ENCODE peak calls at places on chromosomes 13 and 19, in six cellular contexts. Q is cardiac muscle cell; C is CD8-positive, alpha-beta memory T cell; O is effector memory CD4-positive, alpha-beta T cell; E is OCI-LY7; N is left ventricle myocardium inferior. B is an unnamed sample.
A peak's percentile ranks its signal among the peaks of the same experiment; 100 is the strongest.

GRCh38 chr19:49085868-49086232 is 599 bp downstream of the SNRNP70 start:
- DNase-seq in Q (no peak), C (no peak), O (no peak), E (no peak), N (no peak), B (no peak)

GRCh38 chr13:70080030-70080429 is 27.6 kb upstream of the ATXN8OS start:
- DNase-seq in Q (no peak), C (no peak), O (no peak), E (no peak), N (peak; percentile 32), B (no peak)

GRCh38 chr19:12833747-12834417 is 497 bp downstream of the RTBDN start:
- DNase-seq in Q (peak; percentile 73), C (peak; percentile 44), O (peak; percentile 34), E (peak; percentile 58), N (no peak), B (peak; percentile 26)

GRCh38 chr13:96552523-96552922 is 441.8 kb downstream of the OXGR1 start:
- DNase-seq in Q (no peak), C (no peak), O (no peak), E (no peak), N (no peak), B (no peak)

GRCh38 chr19:42287826-42288107 is 14.2 kb upstream of the PRR19 start:
- DNase-seq in Q (no peak), C (no peak), O (no peak), E (no peak), N (no peak), B (no peak)

GRCh38 chr13:113539176-113539575 is 45.4 kb upstream of the TFDP1 start:
- DNase-seq in Q (no peak), C (no peak), O (no peak), E (no peak), N (no peak), B (no peak)

GRCh38 chr13:48975926-48976676 is 389 bp downstream of the FNDC3A start:
- DNase-seq in Q (peak; percentile 87), C (peak; percentile 76), O (peak; percentile 81), E (peak; percentile 88), N (peak; percentile 85), B (peak; percentile 74)

GRCh38 chr19:14767466-14767971 is 10.8 kb downstream of the ADGRE2 start:
- DNase-seq in Q (no peak), C (no peak), O (no peak), E (no peak), N (no peak), B (no peak)

GRCh38 chr19:2648528-2648937 is 54.0 kb downstream of the GNG7 start:
- DNase-seq in Q (peak; percentile 76), C (peak; percentile 63), O (peak; percentile 63), E (peak; percentile 84), N (peak; percentile 69), B (peak; percentile 53)

GRCh38 chr13:29654807-29655547 is 59.5 kb upstream of the SLC7A1 start:
- DNase-seq in Q (no peak), C (no peak), O (no peak), E (no peak), N (no peak), B (no peak)

GRCh38 chr19:54608792-54609191 is 15.4 kb downstream of the LILRA1 start:
- DNase-seq in Q (no peak), C (no peak), O (no peak), E (no peak), N (no peak), B (no peak)

GRCh38 chr19:54607782-54608150 is 14.3 kb downstream of the LILRA1 start:
- DNase-seq in Q (no peak), C (no peak), O (no peak), E (no peak), N (no peak), B (no peak)

GRCh38 chr19:54609356-54609791 is 15.9 kb downstream of the LILRA1 start:
- DNase-seq in Q (no peak), C (no peak), O (no peak), E (no peak), N (no peak), B (no peak)

GRCh38 chr19:54606891-54607781 is 13.7 kb downstream of the LILRA1 start:
- DNase-seq in Q (no peak), C (no peak), O (no peak), E (no peak), N (no peak), B (no peak)

DNA sequence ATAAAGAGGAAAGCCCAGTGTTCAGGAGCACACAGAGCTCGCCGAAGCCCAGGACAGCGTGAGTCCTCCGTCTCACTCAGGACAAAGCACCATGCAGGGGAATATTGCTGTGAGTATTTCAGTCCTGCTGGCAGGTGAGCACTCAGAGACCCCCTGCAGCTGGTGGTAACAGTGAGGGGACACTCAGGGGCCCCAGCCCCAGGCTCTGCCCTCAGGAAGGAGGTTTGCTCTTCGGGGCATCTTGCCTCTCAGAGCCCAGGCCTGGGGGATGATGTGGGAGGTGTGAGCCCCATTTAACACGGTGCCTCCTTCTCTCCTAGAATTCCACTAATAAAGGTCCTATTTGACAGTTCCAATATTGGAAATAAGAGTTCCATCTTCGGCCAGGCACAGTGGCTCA is 14.8 kb downstream of the LILRA1 start:
- DNase-seq in Q (no peak), C (no peak), O (no peak), E (no peak), N (no peak), B (no peak)
- H3K4me1 ChIP-seq in Q (no peaks in the 10 kb centered on the region), C (no peaks in the 10 kb centered on the region), O (no peaks in the 10 kb centered on the region), E (no peaks in the 10 kb centered on the region), N (no peaks in the 10 kb centered on the region), B (no peaks in the 10 kb centered on the region)

GRCh38 chr19:38266070-38266469 is 1.7 kb downstream of the SPINT2 start:
- DNase-seq in Q (no peak), C (no peak), O (no peak), E (no peak), N (no peak), B (no peak)

GRCh38 chr19:38264486-38265212 is at the start of gene SPINT2:
- DNase-seq in Q (peak; percentile 89), C (peak; percentile 45), O (peak; percentile 79), E (peak; percentile 87), N (no peak), B (peak; percentile 71)

GRCh38 chr19:38262585-38263268 is 1.6 kb upstream of the SPINT2 start:
- DNase-seq in Q (no peak), C (no peak), O (no peak), E (no peak), N (no peak), B (no peak)

GRCh38 chr19:38265213-38265861 is 964 bp downstream of the SPINT2 start:
- DNase-seq in Q (peak; percentile 30), C (no peak), O (no peak), E (peak; percentile 61), N (no peak), B (no peak)

DNA sequence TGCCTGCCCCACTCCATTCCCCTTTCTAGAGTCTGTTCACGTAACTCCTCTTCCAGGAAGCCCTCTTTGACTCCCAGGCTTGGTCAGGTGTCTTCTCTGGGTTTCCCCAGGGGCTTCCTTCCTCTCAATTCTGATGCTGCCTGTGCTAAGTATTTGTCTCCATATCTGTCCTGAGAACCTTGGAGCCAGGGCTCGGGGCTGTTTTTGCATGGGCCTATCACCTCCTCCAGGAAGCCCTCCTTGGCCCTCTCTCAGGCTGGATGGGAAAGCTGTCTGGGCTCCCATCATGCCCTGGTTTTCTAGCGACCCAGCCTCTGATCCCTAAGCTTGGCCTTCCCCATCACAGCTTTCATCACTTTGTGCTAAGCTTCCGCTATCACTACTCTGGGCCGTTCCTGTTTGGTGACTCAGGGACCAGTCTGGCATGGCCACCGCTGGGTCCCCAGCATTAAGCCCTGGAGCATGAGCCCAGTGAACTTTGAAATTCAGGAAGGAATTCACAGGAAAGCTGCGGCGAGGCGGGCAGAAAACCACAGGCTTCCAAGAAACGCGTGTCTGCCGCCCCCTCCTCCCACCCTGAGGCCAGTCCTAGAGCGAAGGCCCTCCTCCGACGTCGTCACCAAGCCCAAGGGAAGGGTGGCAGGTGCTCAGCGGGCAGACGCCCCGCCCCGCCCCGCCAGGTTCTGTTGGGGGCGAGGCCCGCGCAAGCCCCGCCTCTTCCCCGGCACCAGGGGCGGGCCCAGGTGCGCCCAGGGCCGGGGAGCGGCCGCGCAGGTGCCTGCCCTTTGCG is 482 bp upstream of the SPINT2 start:
- DNase-seq in Q (no peak), C (peak; percentile 73), O (no peak), E (peak; percentile 73), N (no peak), B (peak; percentile 74)
- H3K4me1 ChIP-seq in Q (peaks cover 27% of the 10 kb centered on the region), C (peaks cover 17% of the 10 kb centered on the region), O (peaks cover 13% of the 10 kb centered on the region), E (peaks cover 15% of the 10 kb centered on the region), N (peaks cover 13% of the 10 kb centered on the region), B (peaks cover 24% of the 10 kb centered on the region)

DNA sequence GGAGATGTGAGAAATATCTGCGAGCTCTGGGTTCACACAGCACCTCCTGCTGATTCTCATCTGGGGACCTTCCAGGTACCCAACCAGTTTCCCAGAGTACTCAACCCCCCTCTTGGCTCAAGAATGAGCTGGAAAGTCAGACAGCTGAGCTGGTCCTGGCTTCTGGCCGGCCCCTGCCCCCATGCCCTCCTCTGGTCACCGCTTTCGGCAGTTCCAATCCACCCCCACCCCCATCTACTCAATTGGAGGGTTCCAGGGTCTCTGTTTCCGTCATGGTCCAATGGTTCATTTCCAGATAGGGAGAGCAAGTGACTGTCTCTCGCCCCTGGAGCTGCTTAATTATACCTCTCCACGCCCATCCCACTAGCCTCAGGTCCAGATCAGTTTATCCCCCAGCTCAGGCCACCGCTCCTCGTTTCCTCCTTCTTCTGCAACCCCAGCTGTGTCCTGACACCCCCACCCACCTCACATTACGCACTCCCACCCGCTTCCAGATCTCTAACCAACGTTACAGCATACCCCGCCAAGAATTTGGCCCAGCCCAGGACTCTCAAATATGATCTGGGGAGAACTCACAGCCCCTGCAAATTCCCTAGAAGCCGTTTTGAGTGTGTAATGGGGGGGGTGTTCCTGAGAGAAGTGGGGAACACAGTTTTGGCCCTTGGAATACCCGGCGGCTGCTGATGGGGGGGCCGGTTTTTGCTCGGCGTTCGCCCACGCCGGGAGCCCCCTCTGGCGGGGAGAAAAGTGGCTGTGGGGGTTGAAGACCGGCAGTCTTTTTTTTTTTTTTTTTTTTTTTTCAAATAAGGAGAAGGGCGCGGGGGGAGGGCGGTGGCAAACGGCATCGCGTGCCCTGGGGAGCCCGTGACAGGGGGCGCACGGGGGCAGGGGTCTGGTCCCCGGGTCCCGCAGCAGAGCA is 1.8 kb upstream of the PDE4A start:
- DNase-seq in Q (peak; percentile 30), C (no peak), O (no peak), E (peak; percentile 75), N (no peak), B (no peak)
- H3K4me1 ChIP-seq in Q (peaks cover 15% of the 10 kb centered on the region), C (peaks cover 61% of the 10 kb centered on the region), O (peaks cover 44% of the 10 kb centered on the region), E (peaks cover 59% of the 10 kb centered on the region), N (peaks cover 45% of the 10 kb centered on the region), B (peaks cover 59% of the 10 kb centered on the region)

DNA sequence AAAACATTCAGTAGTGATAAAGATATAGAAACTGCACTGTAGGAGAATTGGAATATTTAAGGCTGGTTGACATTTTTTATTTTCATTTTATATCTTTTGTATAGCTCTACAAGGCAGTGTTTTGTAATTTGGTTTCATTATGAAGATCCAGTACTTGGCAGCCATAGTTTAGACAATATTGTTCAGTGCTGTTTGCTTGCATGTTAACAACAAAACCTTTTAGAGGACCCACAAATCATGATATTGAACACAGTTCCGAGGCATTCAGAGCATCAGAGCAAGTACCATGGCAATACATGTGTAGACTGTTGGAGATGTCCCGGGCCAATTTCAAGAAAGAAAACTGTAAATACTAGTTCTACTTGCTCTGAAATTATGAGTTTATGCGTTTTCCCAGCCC is 25.6 kb upstream of the GARRE1 start:
- DNase-seq in Q (no peak), C (no peak), O (no peak), E (no peak), N (no peak), B (no peak)
- H3K4me1 ChIP-seq in Q (no peaks in the 10 kb centered on the region), C (peaks cover 16% of the 10 kb centered on the region), O (peaks cover 25% of the 10 kb centered on the region), E (peaks cover 4% of the 10 kb centered on the region), N (peaks cover 25% of the 10 kb centered on the region), B (peaks cover 9% of the 10 kb centered on the region)